ENCODE peak calls at places on chromosomes 16 and 17, in ten cellular contexts. One of them, this sample, is unnamed.

GRCh38 chr17:42653179-42654124 is 5.6 kb upstream of the TUBG2 start:
- DNase-seq in T-helper 2 cell: no peak
- DNase-seq in substantia nigra: no peak
- DNase-seq in stimulated activated CD4-positive, alpha-beta T cell treated with anti-CD3 and anti-CD28 coated beads, Interleukin-15, amount 100 ng/mL, for 1 hour: no peak
- DNase-seq in OCI-M1: no peak
- DNase-seq in stomach: no peak
- DNase-seq in mucosa of gallbladder: peak
- DNase-seq in fibroblast of villous mesenchyme: peak
- DNase-seq in DMS153: no peak
- DNase-seq in BE2C: peak
- DNase-seq in this sample: peak

GRCh38 chr16:10514369-10515055 is 65.9 kb downstream of the EMP2 start:
- DNase-seq in DMS153: peak
- DNase-seq in OCI-M1: peak
- DNase-seq in BE2C: peak
- DNase-seq in T-helper 2 cell: peak
- DNase-seq in stimulated activated CD4-positive, alpha-beta T cell treated with anti-CD3 and anti-CD28 coated beads, Interleukin-15, amount 100 ng/mL, for 1 hour: no peak
- DNase-seq in stomach: peak
- DNase-seq in mucosa of gallbladder: peak
- DNase-seq in fibroblast of villous mesenchyme: peak
- DNase-seq in substantia nigra: no peak
- DNase-seq in this sample: peak

GRCh38 chr17:82963104-82963950 is 116.1 kb upstream of the METRNL start:
- DNase-seq in stimulated activated CD4-positive, alpha-beta T cell treated with anti-CD3 and anti-CD28 coated beads, Interleukin-15, amount 100 ng/mL, for 1 hour: no peak
- DNase-seq in OCI-M1: no peak
- DNase-seq in T-helper 2 cell: no peak
- DNase-seq in BE2C: peak
- DNase-seq in fibroblast of villous mesenchyme: peak
- DNase-seq in substantia nigra: peak
- DNase-seq in stomach: peak
- DNase-seq in DMS153: peak
- DNase-seq in mucosa of gallbladder: peak
- DNase-seq in this sample: peak

GRCh38 chr17:72118588-72119279 is 2.1 kb upstream of the SOX9 start:
- DNase-seq in mucosa of gallbladder: peak
- DNase-seq in DMS153: peak
- DNase-seq in T-helper 2 cell: no peak
- DNase-seq in OCI-M1: peak
- DNase-seq in fibroblast of villous mesenchyme: peak
- DNase-seq in stomach: peak
- DNase-seq in substantia nigra: peak
- DNase-seq in BE2C: peak
- DNase-seq in stimulated activated CD4-positive, alpha-beta T cell treated with anti-CD3 and anti-CD28 coated beads, Interleukin-15, amount 100 ng/mL, for 1 hour: no peak
- DNase-seq in this sample: no peak

GRCh38 chr17:28188841-28189263 is 130.1 kb upstream of the TMEM97 start:
- DNase-seq in fibroblast of villous mesenchyme: peak
- DNase-seq in stimulated activated CD4-positive, alpha-beta T cell treated with anti-CD3 and anti-CD28 coated beads, Interleukin-15, amount 100 ng/mL, for 1 hour: no peak
- DNase-seq in OCI-M1: peak
- DNase-seq in substantia nigra: no peak
- DNase-seq in stomach: no peak
- DNase-seq in mucosa of gallbladder: no peak
- DNase-seq in BE2C: no peak
- DNase-seq in T-helper 2 cell: no peak
- DNase-seq in DMS153: no peak
- DNase-seq in this sample: no peak

GRCh38 chr16:87008664-87009063 is 308.5 kb downstream of the C16orf95 start:
- DNase-seq in OCI-M1: no peak
- DNase-seq in mucosa of gallbladder: no peak
- DNase-seq in T-helper 2 cell: no peak
- DNase-seq in BE2C: no peak
- DNase-seq in substantia nigra: no peak
- DNase-seq in stomach: no peak
- DNase-seq in DMS153: no peak
- DNase-seq in stimulated activated CD4-positive, alpha-beta T cell treated with anti-CD3 and anti-CD28 coated beads, Interleukin-15, amount 100 ng/mL, for 1 hour: no peak
- DNase-seq in fibroblast of villous mesenchyme: no peak
- DNase-seq in this sample: no peak

GRCh38 chr17:51461578-51462004 is 201.2 kb downstream of the UTP18 start:
- DNase-seq in DMS153: peak
- DNase-seq in mucosa of gallbladder: peak
- DNase-seq in substantia nigra: peak
- DNase-seq in stomach: peak
- DNase-seq in stimulated activated CD4-positive, alpha-beta T cell treated with anti-CD3 and anti-CD28 coated beads, Interleukin-15, amount 100 ng/mL, for 1 hour: no peak
- DNase-seq in fibroblast of villous mesenchyme: peak
- DNase-seq in T-helper 2 cell: peak
- DNase-seq in BE2C: peak
- DNase-seq in OCI-M1: peak
- DNase-seq in this sample: no peak

GRCh38 chr17:40556884-40557414 is 8.3 kb downstream of the CCR7 start:
- DNase-seq in BE2C: peak
- DNase-seq in fibroblast of villous mesenchyme: peak
- DNase-seq in stimulated activated CD4-positive, alpha-beta T cell treated with anti-CD3 and anti-CD28 coated beads, Interleukin-15, amount 100 ng/mL, for 1 hour: no peak
- DNase-seq in mucosa of gallbladder: no peak
- DNase-seq in OCI-M1: peak
- DNase-seq in T-helper 2 cell: no peak
- DNase-seq in stomach: peak
- DNase-seq in substantia nigra: no peak
- DNase-seq in DMS153: peak
- DNase-seq in this sample: no peak

GRCh38 chr16:998211-998610 is 16.6 kb downstream of the SOX8 start:
- DNase-seq in BE2C: no peak
- DNase-seq in fibroblast of villous mesenchyme: no peak
- DNase-seq in OCI-M1: no peak
- DNase-seq in stimulated activated CD4-positive, alpha-beta T cell treated with anti-CD3 and anti-CD28 coated beads, Interleukin-15, amount 100 ng/mL, for 1 hour: no peak
- DNase-seq in mucosa of gallbladder: no peak
- DNase-seq in stomach: no peak
- DNase-seq in T-helper 2 cell: no peak
- DNase-seq in DMS153: no peak
- DNase-seq in substantia nigra: no peak
- DNase-seq in this sample: no peak

GRCh38 chr16:48537275-48537674 is 72.7 kb downstream of the N4BP1 start:
- DNase-seq in fibroblast of villous mesenchyme: no peak
- DNase-seq in stomach: no peak
- DNase-seq in DMS153: peak
- DNase-seq in OCI-M1: no peak
- DNase-seq in T-helper 2 cell: no peak
- DNase-seq in substantia nigra: no peak
- DNase-seq in BE2C: no peak
- DNase-seq in mucosa of gallbladder: no peak
- DNase-seq in stimulated activated CD4-positive, alpha-beta T cell treated with anti-CD3 and anti-CD28 coated beads, Interleukin-15, amount 100 ng/mL, for 1 hour: no peak
- DNase-seq in this sample: peak

GRCh38 chr16:56625943-56626654 is 518 bp downstream of the MT1E start:
- DNase-seq in substantia nigra: no peak
- DNase-seq in stomach: no peak
- DNase-seq in T-helper 2 cell: no peak
- DNase-seq in stimulated activated CD4-positive, alpha-beta T cell treated with anti-CD3 and anti-CD28 coated beads, Interleukin-15, amount 100 ng/mL, for 1 hour: no peak
- DNase-seq in BE2C: no peak
- DNase-seq in DMS153: no peak
- DNase-seq in OCI-M1: no peak
- DNase-seq in fibroblast of villous mesenchyme: peak
- DNase-seq in mucosa of gallbladder: peak
- DNase-seq in this sample: no peak

GRCh38 chr17:80513892-80514291 is 30.7 kb upstream of the RPTOR start:
- DNase-seq in DMS153: no peak
- DNase-seq in stimulated activated CD4-positive, alpha-beta T cell treated with anti-CD3 and anti-CD28 coated beads, Interleukin-15, amount 100 ng/mL, for 1 hour: no peak
- DNase-seq in mucosa of gallbladder: no peak
- DNase-seq in OCI-M1: no peak
- DNase-seq in BE2C: no peak
- DNase-seq in T-helper 2 cell: no peak
- DNase-seq in substantia nigra: no peak
- DNase-seq in fibroblast of villous mesenchyme: peak
- DNase-seq in stomach: no peak
- DNase-seq in this sample: no peak

GRCh38 chr16:27739606-27740357 is 189.8 kb downstream of the KATNIP start:
- DNase-seq in mucosa of gallbladder: no peak
- DNase-seq in BE2C: no peak
- DNase-seq in stimulated activated CD4-positive, alpha-beta T cell treated with anti-CD3 and anti-CD28 coated beads, Interleukin-15, amount 100 ng/mL, for 1 hour: no peak
- DNase-seq in stomach: no peak
- DNase-seq in fibroblast of villous mesenchyme: no peak
- DNase-seq in DMS153: no peak
- DNase-seq in OCI-M1: no peak
- DNase-seq in T-helper 2 cell: no peak
- DNase-seq in substantia nigra: no peak
- DNase-seq in this sample: no peak

GRCh38 chr17:40854175-40854814 is 12.7 kb downstream of the KRT12 start:
- DNase-seq in BE2C: no peak
- DNase-seq in stimulated activated CD4-positive, alpha-beta T cell treated with anti-CD3 and anti-CD28 coated beads, Interleukin-15, amount 100 ng/mL, for 1 hour: no peak
- DNase-seq in mucosa of gallbladder: no peak
- DNase-seq in T-helper 2 cell: no peak
- DNase-seq in fibroblast of villous mesenchyme: peak
- DNase-seq in OCI-M1: peak
- DNase-seq in stomach: no peak
- DNase-seq in DMS153: no peak
- DNase-seq in substantia nigra: no peak
- DNase-seq in this sample: no peak

GRCh38 chr17:6494239-6494941 is 50.1 kb downstream of the PIMREG start:
- DNase-seq in DMS153: peak
- DNase-seq in BE2C: no peak
- DNase-seq in OCI-M1: no peak
- DNase-seq in stimulated activated CD4-positive, alpha-beta T cell treated with anti-CD3 and anti-CD28 coated beads, Interleukin-15, amount 100 ng/mL, for 1 hour: no peak
- DNase-seq in fibroblast of villous mesenchyme: no peak
- DNase-seq in T-helper 2 cell: no peak
- DNase-seq in substantia nigra: no peak
- DNase-seq in mucosa of gallbladder: no peak
- DNase-seq in stomach: no peak
- DNase-seq in this sample: no peak

GRCh38 chr16:82700541-82701240 is 73.9 kb downstream of the CDH13 start:
- DNase-seq in mucosa of gallbladder: no peak
- DNase-seq in DMS153: no peak
- DNase-seq in BE2C: no peak
- DNase-seq in substantia nigra: no peak
- DNase-seq in OCI-M1: peak
- DNase-seq in stomach: no peak
- DNase-seq in stimulated activated CD4-positive, alpha-beta T cell treated with anti-CD3 and anti-CD28 coated beads, Interleukin-15, amount 100 ng/mL, for 1 hour: no peak
- DNase-seq in T-helper 2 cell: no peak
- DNase-seq in fibroblast of villous mesenchyme: peak
- DNase-seq in this sample: no peak

GRCh38 chr16:76612497-76612896 is 335.3 kb downstream of the CNTNAP4 start:
- DNase-seq in substantia nigra: no peak
- DNase-seq in DMS153: no peak
- DNase-seq in T-helper 2 cell: no peak
- DNase-seq in mucosa of gallbladder: no peak
- DNase-seq in fibroblast of villous mesenchyme: no peak
- DNase-seq in BE2C: no peak
- DNase-seq in stimulated activated CD4-positive, alpha-beta T cell treated with anti-CD3 and anti-CD28 coated beads, Interleukin-15, amount 100 ng/mL, for 1 hour: no peak
- DNase-seq in OCI-M1: peak
- DNase-seq in stomach: no peak
- DNase-seq in this sample: no peak

GRCh38 chr17:7293821-7294613 is 422 bp downstream of the YBX2 start:
- DNase-seq in DMS153: peak
- DNase-seq in BE2C: no peak
- DNase-seq in stomach: peak
- DNase-seq in T-helper 2 cell: no peak
- DNase-seq in OCI-M1: peak
- DNase-seq in substantia nigra: no peak
- DNase-seq in stimulated activated CD4-positive, alpha-beta T cell treated with anti-CD3 and anti-CD28 coated beads, Interleukin-15, amount 100 ng/mL, for 1 hour: no peak
- DNase-seq in mucosa of gallbladder: peak
- DNase-seq in fibroblast of villous mesenchyme: no peak
- DNase-seq in this sample: peak

GRCh38 chr16:10356870-10357842 is 28.7 kb upstream of the ATF7IP2 start:
- DNase-seq in stomach: no peak
- DNase-seq in stimulated activated CD4-positive, alpha-beta T cell treated with anti-CD3 and anti-CD28 coated beads, Interleukin-15, amount 100 ng/mL, for 1 hour: no peak
- DNase-seq in mucosa of gallbladder: no peak
- DNase-seq in DMS153: no peak
- DNase-seq in BE2C: no peak
- DNase-seq in substantia nigra: no peak
- DNase-seq in fibroblast of villous mesenchyme: no peak
- DNase-seq in T-helper 2 cell: no peak
- DNase-seq in OCI-M1: peak
- DNase-seq in this sample: no peak